ENCODE peak calls at places on chromosomes 16 and 17, in nine cellular contexts. O is D721Med; D is CD4-positive, alpha-beta T cell; M is RWPE1; C is astrocyte of the spinal cord; N is left ventricle myocardium inferior; R is progenitor cell of endocrine pancreas; A is breast epithelium; G is lower leg skin. T is an unnamed sample.

GRCh38 chr17:44110823-44111633 is 12.4 kb downstream of the HDAC5 start:
- DNase-seq in R (no peak), O (peak; percentile 96), N (peak; percentile 99), G (peak; percentile 92), A (peak; percentile 98), M (peak; percentile 76), C (peak; percentile 93), D (peak; percentile 40), T (peak; percentile 96)

GRCh38 chr16:87216824-87217205 is 100.4 kb downstream of the C16orf95 start:
- DNase-seq in R (no peak), D (no peak), M (no peak), O (no peak), A (no peak), N (no peak), G (no peak), C (no peak), T (no peak)

GRCh38 chr16:72818286-72818845 is 229.6 kb downstream of the ZFHX3 start:
- DNase-seq in O (no peak), R (no peak), C (peak; percentile 42), D (no peak), A (no peak), M (no peak), G (no peak), N (no peak), T (no peak)

GRCh38 chr17:43719578-43719977 is 39.0 kb downstream of the SOST start:
- DNase-seq in N (no peak), A (no peak), C (no peak), D (no peak), R (no peak), O (no peak), M (no peak), G (no peak), T (no peak)

GRCh38 chr16:89122322-89122831 is 28.7 kb downstream of the ACSF3 start:
- DNase-seq in R (no peak), M (peak; percentile 53), A (no peak), D (peak; percentile 67), O (no peak), G (no peak), C (no peak), N (no peak), T (peak; percentile 79)

GRCh38 chr16:79212114-79212791 is 388.3 kb downstream of the MAF start:
- DNase-seq in O (no peak), N (no peak), C (no peak), M (no peak), R (no peak), D (no peak), G (no peak), A (no peak), T (no peak)

GRCh38 chr16:78503501-78504110 is 404.2 kb downstream of the WWOX start:
- DNase-seq in D (peak; percentile 8), C (peak; percentile 49), N (no peak), O (no peak), G (peak; percentile 71), A (no peak), M (peak; percentile 9), R (peak; percentile 30), T (no peak)

GRCh38 chr17:15945493-15946209 is 721 bp downstream of the ADORA2B start:
- DNase-seq in D (no peak), G (no peak), N (no peak), A (no peak), O (peak; percentile 53), C (no peak), R (no peak), M (peak; percentile 33), T (peak; percentile 85)

GRCh38 chr16:24610421-24610765 is 71.0 kb downstream of the RBBP6 start:
- DNase-seq in O (no peak), R (no peak), G (no peak), A (no peak), D (no peak), C (peak; percentile 32), N (peak; percentile 27), M (no peak), T (no peak)

GRCh38 chr17:18381953-18382245 is 4.3 kb downstream of the EVPLL start:
- DNase-seq in C (no peak), M (no peak), D (no peak), A (no peak), R (no peak), O (no peak), G (no peak), N (no peak), T (no peak)

GRCh38 chr17:77572065-77572601 is 386.4 kb upstream of the TNRC6C start:
- DNase-seq in R (no peak), G (no peak), D (no peak), N (no peak), C (no peak), A (no peak), O (peak; percentile 43), M (no peak), T (peak; percentile 28)

DNA sequence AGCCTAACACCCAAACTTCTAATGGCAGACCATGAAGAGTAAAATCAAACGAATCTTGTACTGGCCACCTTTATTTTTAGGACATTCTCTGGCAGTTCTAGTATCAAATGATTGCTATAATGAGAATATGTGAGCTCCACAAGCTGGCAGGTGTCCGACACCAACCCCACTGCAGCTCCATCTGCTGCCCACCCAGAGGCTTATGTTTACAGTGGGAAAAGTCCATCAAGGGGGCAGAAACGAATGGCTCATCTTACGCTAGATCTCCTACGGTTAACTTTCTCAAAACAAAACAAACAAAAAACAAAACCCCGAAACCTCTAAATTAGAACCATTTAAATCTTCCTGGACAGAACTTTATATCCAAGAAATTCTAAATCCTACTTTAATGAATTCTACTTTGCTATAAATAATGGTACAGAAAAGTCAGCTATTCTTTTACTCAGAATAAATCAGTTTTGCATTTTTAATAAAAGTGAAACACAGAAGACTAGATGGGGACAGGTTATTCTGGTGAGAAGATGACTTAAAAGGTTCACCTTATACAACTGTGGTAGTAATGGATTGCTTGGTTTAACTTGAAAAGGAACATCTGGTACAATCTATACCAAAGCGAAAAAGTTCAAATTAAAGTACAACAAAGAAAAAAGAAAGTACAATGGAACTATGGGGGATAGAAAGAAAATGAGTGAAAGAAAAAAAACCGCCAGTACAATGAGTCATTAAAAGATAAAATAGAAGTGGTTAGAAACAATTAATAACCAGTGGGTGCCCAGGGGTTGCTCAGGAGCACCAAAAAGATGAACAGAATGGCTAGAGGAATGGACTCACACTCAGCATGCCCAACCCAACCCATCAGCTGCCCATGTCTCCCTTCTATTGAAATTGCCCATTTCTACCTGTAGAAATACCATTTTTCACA is 40.2 kb downstream of the GRB2 start:
- DNase-seq in N (no peak), O (no peak), C (no peak), G (no peak), D (no peak), M (no peak), R (no peak), A (no peak), T (no peak)
- TF ChIP-seq CTCF in N (no peak), O (no peak), C (no peak), G (no peak), D (no peak), M (no peak), R (no peak), A (no peak), T (no peak)

GRCh38 chr17:74971842-74972106 is 785 bp downstream of the HID1 start:
- DNase-seq in N (no peak), A (no peak), C (no peak), D (no peak), O (no peak), M (no peak), G (no peak), R (no peak), T (no peak)

GRCh38 chr17:74970395-74970794 is 2.2 kb downstream of the HID1 start:
- DNase-seq in R (no peak), C (no peak), O (no peak), D (no peak), G (no peak), M (no peak), A (no peak), N (peak; percentile 26), T (no peak)

GRCh38 chr17:74972107-74972972 is at the start of gene HID1:
- DNase-seq in R (peak; percentile 81), O (peak; percentile 93), C (no peak), M (peak; percentile 69), N (peak; percentile 60), A (peak; percentile 89), D (peak; percentile 78), G (no peak), T (peak; percentile 92)

GRCh38 chr17:74972973-74973328 is 392 bp upstream of the HID1 start:
- DNase-seq in R (no peak), D (no peak), O (no peak), G (no peak), N (no peak), C (no peak), M (no peak), A (no peak), T (no peak)

GRCh38 chr17:74971069-74971841 is 1.3 kb downstream of the HID1 start:
- DNase-seq in C (no peak), M (no peak), G (no peak), O (no peak), N (no peak), D (no peak), R (no peak), A (no peak), T (no peak)
- TF ChIP-seq CTCF in C (no peak), M (no peak), G (no peak), O (no peak), N (no peak), D (no peak), R (no peak), A (no peak), T (no peak)

DNA sequence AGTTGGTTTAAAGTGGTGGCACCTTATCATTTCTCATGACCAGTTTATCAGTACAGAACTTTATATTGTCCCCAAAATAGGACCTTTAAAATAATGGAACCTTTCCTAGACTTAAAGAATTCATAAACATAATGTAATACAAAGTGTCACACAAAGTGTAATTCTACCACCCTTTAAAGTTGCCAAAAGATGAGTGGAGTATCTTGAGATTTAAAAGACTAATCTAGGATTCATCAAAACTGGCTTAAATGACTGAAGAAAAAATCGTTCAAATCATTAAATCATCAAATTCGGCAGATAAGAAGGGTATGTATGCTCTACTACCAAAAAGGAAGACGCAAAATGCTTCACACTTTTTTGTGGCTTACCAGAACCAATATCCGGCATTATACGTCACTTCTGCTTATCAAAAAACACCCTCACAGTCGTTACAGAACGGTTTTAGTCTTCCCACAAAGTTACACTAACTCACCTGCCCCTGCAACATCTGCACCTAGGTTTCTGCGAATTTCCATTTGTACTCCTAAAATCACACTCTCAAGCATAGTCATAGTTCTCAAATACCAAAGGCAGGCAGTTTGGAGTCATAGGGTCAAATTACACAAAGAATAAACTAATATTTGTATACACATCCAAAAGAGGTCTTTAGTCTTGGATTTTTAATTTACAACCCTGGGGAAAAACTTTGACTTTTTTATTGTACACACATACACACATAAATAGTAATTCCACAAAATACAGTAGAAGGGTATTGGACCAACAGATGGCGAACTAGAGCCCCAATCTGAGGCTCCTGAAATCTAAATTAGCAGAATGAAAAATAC is 1.4 kb upstream of the KANSL1 start:
- DNase-seq in R (no peak), M (peak; percentile 56), C (peak; percentile 50), N (no peak), A (no peak), G (no peak), O (no peak), D (peak; percentile 22), T (no peak)
- TF ChIP-seq CTCF in R (peak; percentile 68), M (peak; percentile 92), C (peak; percentile 63), N (peak; percentile 44), A (no peak), G (no peak), O (peak; percentile 79), D (peak; percentile 72), T (peak; percentile 42)

DNA sequence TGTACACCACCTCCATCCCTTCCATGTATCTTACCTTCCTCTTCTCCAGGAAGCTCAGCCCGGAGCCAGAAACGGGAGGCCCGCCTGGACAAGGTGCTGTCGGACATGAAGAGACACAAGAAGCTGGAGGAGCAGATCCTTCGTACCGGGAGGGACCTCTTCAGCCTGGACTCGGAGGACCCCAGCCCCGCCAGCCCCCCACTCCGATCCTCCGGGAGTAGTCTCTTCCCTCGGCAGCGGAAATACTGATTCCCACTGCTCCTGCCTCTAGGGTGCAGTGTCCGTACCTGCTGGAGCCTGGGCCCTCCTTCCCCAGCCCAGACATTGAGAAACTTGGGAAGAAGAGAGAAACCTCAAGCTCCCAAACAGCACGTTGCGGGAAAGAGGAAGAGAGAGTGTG is 756 bp upstream of the MVP start:
- DNase-seq in R (no peak), O (no peak), N (no peak), C (no peak), G (no peak), M (no peak), A (no peak), D (no peak), T (no peak)
- TF ChIP-seq CTCF in R (no peak), O (peak; percentile 47), N (no peak), C (peak; percentile 35), G (no peak), M (peak; percentile 11), A (no peak), D (no peak), T (no peak)

T was measured in left lung.